ENCODE peak calls at places on chromosomes 6 and 20, in five cellular contexts. V is H1; H is psoas muscle; P is CD8-positive, alpha-beta T cell; A is PC-3. B is an unnamed sample. For H3K9me3, the result is how much of the 10 kb centered on the place peaks cover.

GRCh38 chr6:165967768-165968408 is 199.8 kb downstream of the TBXT start:
- DNase-seq in V (no peak), H (no peak), P (no peak), A (no peak), B (no peak)

GRCh38 chr20:56343861-56344381 is 14.9 kb upstream of the FAM210B start:
- DNase-seq in V (peak), H (no peak), P (no peak), A (peak), B (peak)

GRCh38 chr6:166476061-166476591 is 93.4 kb upstream of the MPC1 start:
- DNase-seq in V (no peak), H (no peak), P (no peak), A (no peak), B (no peak)

GRCh38 chr20:872855-873520 is 39.5 kb downstream of the FAM110A start:
- DNase-seq in V (peak), H (no peak), P (no peak), A (no peak), B (no peak)

GRCh38 chr6:17725083-17725482 is 18.4 kb upstream of the NUP153 start:
- DNase-seq in V (peak), H (no peak), P (no peak), A (no peak), B (no peak)

GRCh38 chr6:35321091-35321490 is 21.3 kb upstream of the PPARD start:
- DNase-seq in V (no peak), H (no peak), P (no peak), A (no peak), B (no peak)

GRCh38 chr20:43586641-43587040 is 4.1 kb upstream of the IFT52 start:
- DNase-seq in V (no peak), H (no peak), P (no peak), A (no peak), B (no peak)

GRCh38 chr20:41608606-41609005 is 9.6 kb downstream of the CHD6 start:
- DNase-seq in V (no peak), H (no peak), P (no peak), A (no peak), B (no peak)

GRCh38 chr20:63492982-63493381 is 5.9 kb downstream of the EEF1A2 start:
- DNase-seq in V (no peak), H (no peak), P (no peak), A (no peak), B (no peak)

GRCh38 chr20:37935435-37935834 is 32.5 kb downstream of the VSTM2L start:
- DNase-seq in V (no peak), H (no peak), P (no peak), A (no peak), B (no peak)

GRCh38 chr20:60242836-60243520 is 284.8 kb downstream of the CDH26 start:
- DNase-seq in V (no peak), H (no peak), P (no peak), A (no peak), B (no peak)

GRCh38 chr6:90413867-90414266 is 117.2 kb upstream of the BACH2 start:
- DNase-seq in V (peak), H (no peak), P (peak), A (no peak), B (no peak)

GRCh38 chr20:5550738-5551529 is 199.3 kb upstream of the SHLD1 start:
- DNase-seq in V (no peak), H (no peak), P (no peak), A (no peak), B (no peak)

GRCh38 chr6:46993846-46994245 is 48.3 kb downstream of the ADGRF1 start:
- DNase-seq in V (no peak), H (no peak), P (no peak), A (peak), B (no peak)

GRCh38 chr20:50555687-50556086 is 45.5 kb downstream of the PTPN1 start:
- DNase-seq in V (no peak), H (no peak), P (no peak), A (no peak), B (no peak)

GRCh38 chr6:36765943-36766648 is 68.5 kb downstream of the RAB44 start:
- DNase-seq in V (peak), H (peak), P (peak), A (peak), B (peak)
- H3K27ac ChIP-seq in V (no peak), H (no peak), P (no peak), A (no peak), B (no peak)

GRCh38 chr20:16030253-16030652 is 543.0 kb downstream of the KIF16B start:
- DNase-seq in V (no peak), H (no peak), P (no peak), A (no peak), B (no peak)
- H3K9me3 ChIP-seq in V (under half), H (under half), P (under half), A (under half), B (under half)

GRCh38 chr20:61702246-61702645 is 363.4 kb downstream of the TAF4 start:
- DNase-seq in V (no peak), H (peak), P (no peak), A (no peak), B (no peak)
- H3K4me3 ChIP-seq in V (no peak), H (no peak), P (no peak), A (no peak), B (no peak)

GRCh38 chr6:128686084-128686483 is 165.7 kb upstream of the PTPRK start:
- DNase-seq in V (no peak), H (no peak), P (no peak), A (no peak), B (no peak)

GRCh38 chr6:128694303-128695009 is 174.1 kb upstream of the PTPRK start:
- DNase-seq in V (no peak), H (no peak), P (no peak), A (no peak), B (no peak)

GRCh38 chr6:128690063-128690462 is 169.7 kb upstream of the PTPRK start:
- DNase-seq in V (no peak), H (no peak), P (no peak), A (no peak), B (no peak)
- H3K27ac ChIP-seq in V (no peak), H (no peak), P (no peak), A (no peak), B (no peak)

GRCh38 chr6:43427406-43428111 is at the start of gene ABCC10:
- DNase-seq in V (peak), H (peak), P (peak), A (peak), B (peak)
- H3K9me3 ChIP-seq in V (under half), H (under half), P (under half), A (under half), B (under half)

GRCh38 chr6:139165324-139165723 is 30.4 kb downstream of the HECA start:
- DNase-seq in V (no peak), H (no peak), P (no peak), A (no peak), B (no peak)
- H3K4me3 ChIP-seq in V (no peak), H (no peak), P (no peak), A (no peak), B (no peak)

DNA sequence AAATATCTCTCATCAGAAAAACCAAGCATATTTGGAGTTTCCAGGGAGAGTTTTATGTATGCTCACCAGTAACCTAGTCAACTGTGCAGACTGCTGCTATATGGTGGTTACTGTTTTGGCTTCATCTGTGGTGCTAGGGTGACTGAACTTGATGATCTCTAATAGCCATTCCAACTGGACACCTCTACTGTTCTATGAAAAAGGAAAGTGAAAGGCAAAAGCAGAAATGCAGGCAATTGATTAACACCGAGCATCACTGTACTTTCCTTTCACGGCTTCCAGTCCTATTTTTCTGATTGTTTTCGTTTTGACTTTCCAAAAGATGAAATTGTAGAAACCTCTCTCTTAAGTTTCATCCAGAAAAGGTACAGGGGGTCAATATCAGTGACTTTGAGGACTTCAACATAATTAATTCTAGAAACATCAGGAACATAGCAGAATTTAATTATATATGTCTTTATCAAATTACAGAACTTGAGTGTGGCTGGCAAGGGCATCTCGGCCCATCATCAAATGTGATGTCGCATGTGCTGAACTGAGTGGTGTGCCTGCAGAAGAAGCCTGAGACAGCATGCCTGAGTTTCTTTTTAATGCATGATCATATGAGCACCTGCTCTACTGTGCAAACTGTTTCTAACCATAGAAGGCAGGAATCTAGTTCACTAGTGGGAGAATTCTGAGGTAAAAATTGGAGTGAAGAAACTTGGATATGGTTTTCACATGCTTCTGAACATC is 464.3 kb upstream of the FLRT3 start:
- DNase-seq in V (no peak), H (no peak), P (no peak), A (no peak), B (no peak)
- H3K27ac ChIP-seq in V (no peak), H (no peak), P (no peak), A (no peak), B (no peak)

DNA sequence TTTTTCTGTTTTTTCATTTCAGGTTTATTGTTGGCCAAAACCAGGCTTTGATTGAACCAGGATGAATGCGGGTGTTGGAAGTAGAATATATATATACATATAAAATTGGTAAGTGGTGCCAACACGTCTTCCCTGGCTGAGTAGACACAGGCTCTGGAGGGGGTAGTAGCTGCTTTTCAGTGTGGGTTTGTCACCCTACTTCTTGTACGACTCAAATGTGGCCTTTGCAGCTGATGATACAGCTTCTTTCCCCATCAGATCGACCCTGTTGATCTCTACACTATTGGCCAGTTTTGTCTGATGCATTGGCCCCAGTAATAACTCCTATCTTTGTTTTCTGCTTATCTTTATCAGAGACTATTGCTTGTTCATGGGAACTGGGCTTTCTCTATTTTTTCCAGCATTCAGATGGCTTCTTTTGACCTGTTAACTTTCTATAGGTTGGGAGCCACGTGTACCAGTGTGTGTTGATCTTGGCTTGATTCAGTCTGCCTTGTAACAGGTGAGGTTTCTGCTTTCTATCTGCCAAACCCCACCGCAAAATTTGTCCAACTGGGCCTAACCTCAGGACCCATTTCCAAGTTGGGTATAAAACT is 2.7 kb upstream of the ZNFX1 start:
- DNase-seq in V (no peak), H (no peak), P (no peak), A (no peak), B (no peak)
- H3K9me3 ChIP-seq in V (under half), H (under half), P (under half), A (under half), B (under half)

DNA sequence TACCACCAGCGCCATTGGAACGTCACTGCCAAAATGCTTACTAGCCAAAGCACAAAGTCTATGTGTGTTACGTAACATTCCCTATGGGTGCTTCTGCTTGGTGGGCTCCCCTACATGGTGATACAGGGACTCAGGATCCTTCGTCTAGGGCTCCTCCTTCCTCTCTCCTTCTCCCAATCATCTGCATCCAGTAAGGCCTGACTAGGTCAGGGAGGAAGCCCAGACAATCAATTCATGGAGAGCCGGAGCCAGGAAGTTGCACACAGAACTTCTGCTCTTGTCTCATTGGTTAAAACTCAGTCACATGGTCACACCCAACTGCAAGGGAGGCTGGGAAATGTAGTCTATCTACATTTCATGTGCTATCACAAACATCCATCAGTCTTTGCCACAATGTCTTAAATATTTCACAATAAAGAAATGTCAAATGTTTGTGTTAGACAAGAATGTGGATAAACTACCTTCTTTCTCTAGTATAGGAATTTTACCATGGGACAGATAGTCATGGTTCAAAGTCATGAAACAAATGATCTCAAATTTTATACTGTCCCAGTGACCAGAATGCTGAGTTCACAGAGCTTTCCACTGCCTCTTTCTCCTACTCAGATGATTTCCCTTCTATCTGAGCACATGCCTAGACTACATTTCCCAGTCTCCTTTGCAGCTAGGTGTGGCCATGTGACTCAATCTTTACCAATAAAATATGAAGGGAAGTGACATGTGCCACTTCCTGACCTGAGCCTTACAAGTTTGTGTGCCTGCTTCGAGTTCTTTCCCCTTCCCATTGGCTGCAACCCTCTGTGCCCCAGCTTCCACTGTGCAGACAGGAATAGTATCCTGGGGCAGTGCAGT is 9.3 kb upstream of the KCNK15 start:
- DNase-seq in V (peak), H (peak), P (no peak), A (peak), B (no peak)
- H3K4me3 ChIP-seq in V (no peak), H (no peak), P (no peak), A (no peak), B (no peak)